ENCODE peak calls at places on chromosome 1, in five cellular contexts. One of them, this sample, is unnamed.

GRCh38 chr1:199978408-199978940 is 49.0 kb upstream of the NR5A2 start:
- DNase-seq in hepatocyte: no peak
- DNase-seq in CD8-positive, alpha-beta T cell: no peak
- DNase-seq in astrocyte of the spinal cord: no peak
- DNase-seq in OCI-LY7: peak
- DNase-seq in this sample: no peak

GRCh38 chr1:19398309-19398760 is 86.2 kb downstream of the SLC66A1 start:
- DNase-seq in astrocyte of the spinal cord: peak
- DNase-seq in CD8-positive, alpha-beta T cell: no peak
- DNase-seq in hepatocyte: peak
- DNase-seq in OCI-LY7: no peak
- DNase-seq in this sample: no peak

GRCh38 chr1:228004331-228004871 is 2.4 kb upstream of the WNT3A start:
- DNase-seq in OCI-LY7: peak
- DNase-seq in CD8-positive, alpha-beta T cell: peak
- DNase-seq in hepatocyte: peak
- DNase-seq in astrocyte of the spinal cord: no peak
- DNase-seq in this sample: peak

GRCh38 chr1:3330771-3331245 is 123.7 kb upstream of the ARHGEF16 start:
- DNase-seq in CD8-positive, alpha-beta T cell: no peak
- DNase-seq in astrocyte of the spinal cord: no peak
- DNase-seq in OCI-LY7: no peak
- DNase-seq in hepatocyte: no peak
- DNase-seq in this sample: no peak

GRCh38 chr1:55970711-55971110 is 608.7 kb downstream of the PLPP3 start:
- DNase-seq in CD8-positive, alpha-beta T cell: no peak
- DNase-seq in OCI-LY7: no peak
- DNase-seq in astrocyte of the spinal cord: peak
- DNase-seq in hepatocyte: no peak
- DNase-seq in this sample: no peak

GRCh38 chr1:91018006-91018405 is 3.8 kb downstream of the ZNF644 start:
- DNase-seq in OCI-LY7: peak
- DNase-seq in CD8-positive, alpha-beta T cell: no peak
- DNase-seq in astrocyte of the spinal cord: no peak
- DNase-seq in hepatocyte: no peak
- DNase-seq in this sample: peak

GRCh38 chr1:162822391-162823200 is 32.1 kb downstream of the HSD17B7 start:
- DNase-seq in astrocyte of the spinal cord: no peak
- DNase-seq in hepatocyte: peak
- DNase-seq in CD8-positive, alpha-beta T cell: no peak
- DNase-seq in OCI-LY7: no peak
- DNase-seq in this sample: no peak

GRCh38 chr1:235050911-235051360 is 77.7 kb downstream of the TOMM20 start:
- DNase-seq in hepatocyte: no peak
- DNase-seq in CD8-positive, alpha-beta T cell: no peak
- DNase-seq in astrocyte of the spinal cord: peak
- DNase-seq in OCI-LY7: no peak
- DNase-seq in this sample: peak

GRCh38 chr1:184002071-184002470 is 35.5 kb downstream of the COLGALT2 start:
- DNase-seq in hepatocyte: peak
- DNase-seq in astrocyte of the spinal cord: peak
- DNase-seq in OCI-LY7: no peak
- DNase-seq in CD8-positive, alpha-beta T cell: no peak
- DNase-seq in this sample: no peak

GRCh38 chr1:47650606-47651005 is 212.8 kb downstream of the FOXD2 start:
- DNase-seq in OCI-LY7: no peak
- DNase-seq in CD8-positive, alpha-beta T cell: no peak
- DNase-seq in astrocyte of the spinal cord: no peak
- DNase-seq in hepatocyte: no peak
- DNase-seq in this sample: no peak

GRCh38 chr1:7299994-7300393 is 471.1 kb upstream of the VAMP3 start:
- DNase-seq in astrocyte of the spinal cord: peak
- DNase-seq in OCI-LY7: no peak
- DNase-seq in hepatocyte: peak
- DNase-seq in CD8-positive, alpha-beta T cell: no peak
- DNase-seq in this sample: no peak

GRCh38 chr1:223780318-223780717 is 65.4 kb downstream of the TP53BP2 start:
- DNase-seq in hepatocyte: no peak
- DNase-seq in CD8-positive, alpha-beta T cell: no peak
- DNase-seq in OCI-LY7: no peak
- DNase-seq in astrocyte of the spinal cord: no peak
- DNase-seq in this sample: no peak

DNA sequence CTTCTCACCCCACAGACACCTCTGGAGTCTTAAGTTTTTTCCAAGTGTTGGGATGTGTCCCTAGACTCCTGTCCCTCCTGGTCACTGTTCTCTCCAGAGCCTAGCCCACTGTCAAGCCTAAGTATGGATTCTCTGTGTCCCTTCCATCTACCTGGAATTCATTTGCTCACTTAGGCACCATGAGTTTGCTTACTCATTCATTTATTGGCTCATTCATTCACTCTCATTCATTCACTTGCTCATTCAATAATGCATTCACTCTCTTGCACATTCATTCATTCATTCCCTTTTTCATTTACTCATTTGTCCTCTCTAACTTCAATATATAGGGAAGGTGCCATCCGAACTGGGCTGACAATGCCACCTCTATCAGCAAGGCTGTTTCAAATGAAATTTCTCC is 1.6 kb downstream of the S100A16 start:
- DNase-seq in CD8-positive, alpha-beta T cell: no peak
- DNase-seq in astrocyte of the spinal cord: no peak
- DNase-seq in hepatocyte: no peak
- DNase-seq in OCI-LY7: no peak
- DNase-seq in this sample: no peak
- H3K4me3 ChIP-seq in CD8-positive, alpha-beta T cell: no peak
- H3K4me3 ChIP-seq in astrocyte of the spinal cord: peak
- H3K4me3 ChIP-seq in hepatocyte: no peak
- H3K4me3 ChIP-seq in OCI-LY7: no peak
- H3K4me3 ChIP-seq in this sample: no peak

DNA sequence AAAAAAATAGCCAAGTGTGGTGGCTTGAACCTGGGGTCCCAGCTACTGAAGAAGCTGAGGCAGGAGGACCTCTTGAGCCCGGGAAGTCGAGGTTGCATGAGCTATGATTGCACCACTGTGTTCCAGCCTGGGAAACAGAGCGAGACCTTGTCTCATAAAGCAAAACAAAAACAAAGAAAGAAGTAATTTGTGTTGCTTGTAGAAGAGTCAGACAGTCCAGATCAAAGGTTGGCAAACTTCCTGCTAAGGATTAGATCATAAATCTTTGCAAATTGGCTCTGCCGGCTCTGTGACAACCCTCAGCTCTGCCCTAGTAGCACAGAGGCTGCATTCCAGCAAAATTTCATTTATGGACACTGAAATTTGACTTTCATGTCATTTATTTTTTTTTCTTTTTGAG is 19.0 kb upstream of the MFN2 start:
- DNase-seq in OCI-LY7: no peak
- DNase-seq in hepatocyte: peak
- DNase-seq in CD8-positive, alpha-beta T cell: no peak
- DNase-seq in astrocyte of the spinal cord: peak
- DNase-seq in this sample: no peak
- TF ChIP-seq CTCF in OCI-LY7: no peak
- TF ChIP-seq CTCF in hepatocyte: no peak
- TF ChIP-seq CTCF in CD8-positive, alpha-beta T cell: no peak
- TF ChIP-seq CTCF in astrocyte of the spinal cord: no peak
- TF ChIP-seq CTCF in this sample: no peak

GRCh38 chr1:11761285-11761684 is 708 bp upstream of the C1orf167 start:
- DNase-seq in hepatocyte: no peak
- DNase-seq in CD8-positive, alpha-beta T cell: no peak
- DNase-seq in astrocyte of the spinal cord: no peak
- DNase-seq in OCI-LY7: no peak
- DNase-seq in this sample: no peak

GRCh38 chr1:11764519-11764918 is 2.5 kb downstream of the C1orf167 start:
- DNase-seq in OCI-LY7: no peak
- DNase-seq in CD8-positive, alpha-beta T cell: no peak
- DNase-seq in hepatocyte: no peak
- DNase-seq in astrocyte of the spinal cord: no peak
- DNase-seq in this sample: no peak

GRCh38 chr1:11765661-11766428 is 3.9 kb downstream of the C1orf167 start:
- DNase-seq in OCI-LY7: no peak
- DNase-seq in CD8-positive, alpha-beta T cell: no peak
- DNase-seq in astrocyte of the spinal cord: no peak
- DNase-seq in hepatocyte: peak
- DNase-seq in this sample: no peak

GRCh38 chr1:11759791-11760190 is 2.2 kb upstream of the C1orf167 start:
- DNase-seq in hepatocyte: no peak
- DNase-seq in astrocyte of the spinal cord: no peak
- DNase-seq in OCI-LY7: no peak
- DNase-seq in CD8-positive, alpha-beta T cell: no peak
- DNase-seq in this sample: no peak

GRCh38 chr1:11761988-11762406 is at the start of gene C1orf167:
- DNase-seq in hepatocyte: peak
- DNase-seq in astrocyte of the spinal cord: no peak
- DNase-seq in OCI-LY7: no peak
- DNase-seq in CD8-positive, alpha-beta T cell: no peak
- DNase-seq in this sample: no peak
- H3K4me3 ChIP-seq in hepatocyte: no peak
- H3K4me3 ChIP-seq in astrocyte of the spinal cord: no peak
- H3K4me3 ChIP-seq in OCI-LY7: no peak
- H3K4me3 ChIP-seq in CD8-positive, alpha-beta T cell: peak
- H3K4me3 ChIP-seq in this sample: no peak

DNA sequence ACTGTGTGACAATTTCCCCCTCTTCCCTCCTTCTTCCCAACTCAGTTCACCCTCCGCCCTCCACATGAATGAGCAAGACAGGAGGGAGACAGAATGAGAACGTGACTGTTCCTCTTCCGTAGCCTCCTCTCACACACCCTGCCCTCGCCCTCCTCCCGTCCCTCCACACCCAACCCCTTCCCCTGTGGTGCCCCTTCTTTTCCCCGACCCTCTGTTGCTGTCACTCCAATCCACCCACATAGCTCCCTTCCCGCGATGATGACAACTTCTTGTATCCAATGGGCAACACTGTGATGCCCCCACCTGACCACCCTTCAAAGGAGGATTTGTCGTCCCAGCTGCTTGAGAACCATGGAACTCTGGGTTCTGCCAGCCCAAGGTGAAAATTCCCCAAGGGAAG is 41.4 kb upstream of the COX20 start:
- DNase-seq in hepatocyte: no peak
- DNase-seq in astrocyte of the spinal cord: no peak
- DNase-seq in OCI-LY7: no peak
- DNase-seq in CD8-positive, alpha-beta T cell: no peak
- DNase-seq in this sample: no peak
- TF ChIP-seq CTCF in hepatocyte: no peak
- TF ChIP-seq CTCF in astrocyte of the spinal cord: no peak
- TF ChIP-seq CTCF in OCI-LY7: no peak
- TF ChIP-seq CTCF in CD8-positive, alpha-beta T cell: no peak
- TF ChIP-seq CTCF in this sample: no peak

This sample was measured in NB4.